ENCODE peak calls at places on chromosome 22, in nine cellular contexts. R is mammary epithelial cell; L is heart right ventricle; T is CD8-positive, alpha-beta T cell; M is LNCaP clone FGC; W is breast epithelium; Z is AG04449; U is BE2C; I is omental fat pad. B is an unnamed sample.

GRCh38 chr22:40434101-40434500 is 63.7 kb downstream of the SGSM3 start:
- DNase-seq in U (no peak), I (no peak), M (no peak), R (no peak), T (no peak), L (no peak), W (no peak), Z (no peak), B (no peak)

GRCh38 chr22:30249049-30250038 is 2.8 kb upstream of the LIF start:
- DNase-seq in I (no peak), U (no peak), L (peak), Z (no peak), T (no peak), M (no peak), W (no peak), R (peak), B (peak)

GRCh38 chr22:23099525-23099792 is 29.1 kb downstream of the GNAZ start:
- DNase-seq in I (no peak), L (no peak), Z (no peak), M (no peak), W (no peak), T (no peak), U (no peak), R (no peak), B (no peak)

GRCh38 chr22:32839776-32840571 is 38.5 kb downstream of the TIMP3 start:
- DNase-seq in U (no peak), L (peak), I (no peak), T (no peak), R (no peak), W (no peak), M (no peak), Z (no peak), B (peak)

GRCh38 chr22:32999039-32999861 is 58.9 kb downstream of the SYN3 start:
- DNase-seq in Z (no peak), T (no peak), L (no peak), I (no peak), U (no peak), W (no peak), M (no peak), R (no peak), B (no peak)

GRCh38 chr22:17963015-17963414 is 61.3 kb downstream of the MICAL3 start:
- DNase-seq in T (no peak), L (no peak), I (no peak), M (no peak), W (no peak), Z (no peak), R (no peak), U (no peak), B (no peak)

GRCh38 chr22:31622980-31623379 is 39.0 kb downstream of the PISD start:
- DNase-seq in U (no peak), M (no peak), I (no peak), L (no peak), R (no peak), W (no peak), Z (no peak), T (no peak), B (no peak)

GRCh38 chr22:25900880-25901279 is 158.9 kb downstream of the MYO18B start:
- DNase-seq in W (no peak), I (no peak), L (peak), R (no peak), T (no peak), Z (no peak), U (peak), M (no peak), B (no peak)

GRCh38 chr22:32723632-32724031 is 77.9 kb upstream of the TIMP3 start:
- DNase-seq in W (no peak), I (no peak), T (peak), Z (peak), U (no peak), M (no peak), L (peak), R (peak), B (no peak)

GRCh38 chr22:25111579-25112517 is 87.8 kb upstream of the CRYBB3 start:
- DNase-seq in L (no peak), T (no peak), W (peak), I (no peak), R (no peak), M (peak), Z (no peak), U (no peak), B (no peak)

GRCh38 chr22:20571531-20572007 is 64.2 kb downstream of the MED15 start:
- DNase-seq in Z (no peak), T (peak), I (no peak), M (no peak), L (peak), U (peak), R (no peak), W (no peak), B (peak)

GRCh38 chr22:36486619-36487384 is 5.4 kb upstream of the TXN2 start:
- DNase-seq in T (peak), R (peak), U (peak), I (no peak), M (no peak), W (no peak), Z (no peak), L (peak), B (peak)

GRCh38 chr22:48900327-48900597 is 927.4 kb downstream of the BRD1 start:
- DNase-seq in R (no peak), Z (no peak), M (no peak), I (no peak), L (no peak), T (no peak), U (no peak), W (no peak), B (no peak)

GRCh38 chr22:47245286-47245685 is 482.8 kb downstream of the TBC1D22A start:
- DNase-seq in U (no peak), R (no peak), L (no peak), W (no peak), Z (no peak), T (no peak), I (no peak), M (no peak), B (no peak)

GRCh38 chr22:20566420-20567260 is 59.2 kb downstream of the MED15 start:
- DNase-seq in M (peak), W (no peak), U (no peak), L (no peak), R (peak), Z (peak), I (no peak), T (peak), B (no peak)

GRCh38 chr22:40436460-40437431 is 66.4 kb downstream of the SGSM3 start:
- DNase-seq in U (no peak), I (no peak), L (peak), W (no peak), R (peak), T (no peak), Z (no peak), M (peak), B (no peak)

GRCh38 chr22:25137577-25138525 is 61.8 kb upstream of the CRYBB3 start:
- DNase-seq in M (peak), I (no peak), R (no peak), W (no peak), U (no peak), L (no peak), T (no peak), Z (no peak), B (no peak)

GRCh38 chr22:16967453-16968217 is 40.4 kb downstream of the GAB4 start:
- DNase-seq in T (no peak), R (no peak), U (no peak), M (no peak), I (no peak), L (no peak), W (no peak), Z (no peak), B (no peak)

GRCh38 chr22:33070600-33070999 is 12.4 kb upstream of the SYN3 start:
- DNase-seq in Z (no peak), U (no peak), W (no peak), R (no peak), M (no peak), I (no peak), L (no peak), T (no peak), B (no peak)

GRCh38 chr22:30159561-30160353 is 79.5 kb downstream of the HORMAD2 start:
- DNase-seq in L (no peak), W (no peak), T (no peak), I (no peak), M (peak), R (peak), U (no peak), Z (peak), B (no peak)

GRCh38 chr22:49660794-49661781 is 166.6 kb downstream of the BRD1 start:
- DNase-seq in R (no peak), U (no peak), Z (no peak), I (no peak), M (no peak), W (peak), L (no peak), T (no peak), B (no peak)

GRCh38 chr22:42288791-42289190 is 18.3 kb upstream of the TCF20 start:
- DNase-seq in I (no peak), W (no peak), M (no peak), U (no peak), T (no peak), L (no peak), Z (no peak), R (peak), B (no peak)

GRCh38 chr22:42335839-42336378 is 65.5 kb upstream of the TCF20 start:
- DNase-seq in W (no peak), U (peak), I (no peak), M (no peak), Z (no peak), T (no peak), L (no peak), R (no peak), B (no peak)

GRCh38 chr22:30210235-30210831 is 36.2 kb downstream of the LIF start:
- DNase-seq in Z (no peak), I (no peak), R (peak), L (no peak), U (no peak), W (peak), T (no peak), M (no peak), B (no peak)

GRCh38 chr22:20319041-20319744 is 667 bp downstream of the DGCR6L start:
- DNase-seq in W (no peak), M (no peak), T (peak), L (no peak), U (peak), I (no peak), Z (no peak), R (peak), B (peak)

GRCh38 chr22:30806391-30806861 is 111.8 kb downstream of the OSBP2 start:
- DNase-seq in L (no peak), T (no peak), M (no peak), R (peak), W (no peak), Z (no peak), U (no peak), I (no peak), B (peak)

GRCh38 chr22:11627798-11628650 is 3900.0 kb upstream of the OR11H1 start:
- DNase-seq in R (no peak), T (no peak), I (no peak), U (no peak), L (no peak), Z (no peak), W (no peak), M (no peak), B (no peak)

GRCh38 chr22:47402876-47403525 is 640.6 kb downstream of the TBC1D22A start:
- DNase-seq in T (no peak), W (no peak), Z (no peak), M (no peak), L (no peak), R (no peak), I (no peak), U (no peak), B (no peak)

GRCh38 chr22:43419371-43420080 is 7.7 kb downstream of the MPPED1 start:
- DNase-seq in R (no peak), U (no peak), T (no peak), L (no peak), M (peak), Z (no peak), I (no peak), W (no peak), B (no peak)

GRCh38 chr22:43420991-43421665 is 9.3 kb downstream of the MPPED1 start:
- DNase-seq in Z (no peak), U (no peak), I (no peak), R (no peak), W (no peak), M (no peak), L (no peak), T (no peak), B (no peak)

GRCh38 chr22:43421914-43422615 is 10.3 kb downstream of the MPPED1 start:
- DNase-seq in W (no peak), R (no peak), U (no peak), M (no peak), I (no peak), T (no peak), L (no peak), Z (no peak), B (no peak)

GRCh38 chr22:43417555-43417954 is 5.7 kb downstream of the MPPED1 start:
- DNase-seq in Z (no peak), R (no peak), L (no peak), W (no peak), T (no peak), I (no peak), U (no peak), M (no peak), B (no peak)

GRCh38 chr22:43418079-43418825 is 6.4 kb downstream of the MPPED1 start:
- DNase-seq in L (no peak), W (no peak), Z (no peak), T (no peak), U (no peak), I (no peak), R (no peak), M (no peak), B (no peak)
- TF ChIP-seq CTCF in L (no peak), W (no peak), Z (no peak), T (no peak), U (no peak), I (no peak), R (no peak), M (no peak), B (no peak)

DNA sequence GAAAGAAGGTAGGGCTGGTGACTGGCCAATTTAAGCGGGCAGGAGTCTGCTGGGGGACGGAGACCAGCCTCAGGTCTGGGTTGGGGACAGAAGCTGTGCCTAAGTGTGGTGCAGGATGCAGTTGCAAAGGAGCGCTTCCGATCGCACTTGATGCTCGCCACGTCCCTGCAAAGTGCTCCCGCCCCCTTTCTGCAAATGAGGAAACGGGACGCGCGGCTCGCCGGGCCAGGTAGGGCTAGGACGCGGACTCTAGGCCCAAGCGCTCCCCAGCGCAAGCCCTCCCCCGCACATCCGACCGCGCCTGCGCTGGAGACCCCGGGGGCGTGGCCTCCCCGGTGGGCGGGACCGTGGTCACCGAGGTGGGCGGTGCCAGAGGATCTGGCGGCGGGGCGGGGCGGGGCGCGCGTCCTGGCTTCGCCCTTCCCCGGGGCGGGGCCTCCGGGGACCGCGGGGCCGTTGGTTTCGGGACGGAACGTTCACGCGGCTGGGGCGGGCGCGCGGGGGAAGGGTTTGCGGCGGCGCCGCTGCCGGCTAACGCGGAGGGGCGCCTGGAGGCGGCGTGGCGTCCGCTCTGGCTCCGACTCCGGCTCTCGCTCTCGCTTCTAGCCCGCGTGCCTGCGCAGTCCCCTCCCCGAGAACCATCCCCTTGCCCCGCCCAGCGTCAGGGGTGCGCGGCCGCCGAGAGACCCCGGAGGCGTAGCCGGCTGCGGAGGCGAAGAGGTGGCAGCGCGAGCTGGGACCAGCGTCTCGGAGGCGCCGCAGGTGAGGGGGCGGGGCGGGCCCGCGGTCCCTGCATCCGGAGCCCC is at the start of gene FAM118A:
- DNase-seq in Z (no peak), W (peak), R (peak), L (peak), T (peak), U (peak), I (peak), M (peak), B (peak)
- TF ChIP-seq CTCF in Z (no peak), W (no peak), R (no peak), L (peak), T (no peak), U (peak), I (no peak), M (no peak), B (no peak)

DNA sequence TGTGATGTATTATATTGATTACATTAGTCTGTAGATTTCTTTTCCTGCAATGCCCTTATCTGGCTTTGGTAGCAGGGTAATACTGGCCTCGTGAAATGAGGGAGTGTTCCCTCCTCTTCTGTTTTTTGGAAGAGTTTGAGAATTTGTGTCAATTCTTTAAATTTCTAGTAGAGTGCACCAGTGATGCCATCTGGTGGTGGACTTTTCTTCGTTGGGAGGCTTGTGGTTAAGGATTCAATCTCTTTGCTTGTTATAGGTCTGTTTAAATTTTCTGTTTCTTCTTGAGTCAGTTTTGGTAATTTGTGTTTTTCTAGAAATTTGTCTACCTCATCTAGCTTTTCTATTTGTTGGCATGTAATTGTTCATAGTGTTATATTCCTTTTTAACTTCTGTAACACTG is 18.9 kb downstream of the SHANK3 start:
- DNase-seq in L (peak), W (no peak), R (peak), Z (no peak), U (peak), I (no peak), M (no peak), T (no peak), B (peak)
- TF ChIP-seq CTCF in L (peak), W (no peak), R (peak), Z (peak), U (peak), I (no peak), M (peak), T (peak), B (peak)

GRCh38 chr22:38435960-38436359 is 19.0 kb downstream of the KCNJ4 start:
- DNase-seq in W (no peak), I (no peak), Z (no peak), T (no peak), U (no peak), M (no peak), R (no peak), L (no peak), B (no peak)

GRCh38 chr22:38437416-38437815 is 17.6 kb downstream of the KCNJ4 start:
- DNase-seq in Z (no peak), I (no peak), T (no peak), W (no peak), M (no peak), R (no peak), L (no peak), U (no peak), B (no peak)

GRCh38 chr22:38433871-38434270 is 21.1 kb downstream of the KCNJ4 start:
- DNase-seq in L (no peak), T (no peak), I (no peak), W (no peak), U (no peak), R (no peak), M (no peak), Z (no peak), B (no peak)

GRCh38 chr22:38436629-38437395 is 18.2 kb downstream of the KCNJ4 start:
- DNase-seq in U (no peak), Z (no peak), L (no peak), R (no peak), T (no peak), W (no peak), I (no peak), M (no peak), B (no peak)

DNA sequence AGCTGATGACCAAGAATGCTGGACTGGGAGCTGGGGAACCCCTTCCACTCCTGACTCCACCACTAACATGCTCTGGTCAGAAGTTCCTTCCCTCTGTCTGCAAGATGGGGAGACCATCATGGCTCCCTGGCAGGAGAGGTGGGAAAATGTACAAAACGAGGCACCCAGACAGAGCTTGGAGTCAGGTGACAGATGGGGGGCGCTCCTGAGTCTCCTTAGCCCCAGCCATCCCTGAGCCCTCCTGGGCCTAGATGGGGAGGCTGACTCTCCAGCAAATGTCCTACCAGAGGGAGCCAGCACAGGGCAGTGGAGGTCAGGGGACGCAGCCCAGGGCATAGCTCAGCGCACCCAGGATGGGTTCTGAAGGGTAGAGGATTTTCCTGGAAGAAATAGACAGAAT is 20.0 kb downstream of the KCNJ4 start:
- DNase-seq in Z (no peak), U (no peak), L (no peak), T (no peak), I (no peak), W (no peak), R (no peak), M (no peak), B (no peak)
- TF ChIP-seq CTCF in Z (no peak), U (no peak), L (no peak), T (no peak), I (no peak), W (no peak), R (no peak), M (no peak), B (no peak)

DNA sequence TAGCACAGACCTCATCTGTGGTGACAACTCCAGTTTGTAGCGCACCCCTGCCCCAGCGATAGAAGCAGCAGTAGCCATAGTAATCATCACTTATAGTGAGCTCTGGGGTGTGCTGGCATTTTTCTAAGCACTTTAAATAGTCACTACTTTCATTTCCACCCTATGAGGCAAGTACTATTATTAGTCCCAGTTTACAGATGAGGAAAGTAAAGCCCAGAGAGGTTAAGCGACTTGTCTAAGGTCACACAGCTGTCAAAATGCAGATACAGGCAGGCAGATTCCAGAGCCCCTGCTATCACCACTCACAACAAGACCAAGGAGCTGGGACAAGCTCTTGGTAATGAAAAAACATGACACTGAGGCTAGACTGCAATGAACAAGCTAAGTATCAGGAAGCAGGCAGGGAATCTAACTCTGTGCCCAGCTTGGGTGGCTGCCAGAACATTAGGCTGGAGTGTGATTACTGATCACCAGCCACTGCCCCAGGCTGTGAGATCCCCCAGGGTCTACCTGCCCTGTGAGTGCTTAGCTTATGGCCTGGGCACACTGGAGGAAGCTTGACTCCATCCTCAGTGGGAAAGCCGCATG is 561.2 kb downstream of the MN1 start:
- DNase-seq in U (peak), M (no peak), I (no peak), T (no peak), Z (no peak), R (no peak), W (no peak), L (no peak), B (no peak)
- TF ChIP-seq CTCF in U (no peak), M (no peak), I (no peak), T (no peak), Z (no peak), R (no peak), W (no peak), L (no peak), B (no peak)

DNA sequence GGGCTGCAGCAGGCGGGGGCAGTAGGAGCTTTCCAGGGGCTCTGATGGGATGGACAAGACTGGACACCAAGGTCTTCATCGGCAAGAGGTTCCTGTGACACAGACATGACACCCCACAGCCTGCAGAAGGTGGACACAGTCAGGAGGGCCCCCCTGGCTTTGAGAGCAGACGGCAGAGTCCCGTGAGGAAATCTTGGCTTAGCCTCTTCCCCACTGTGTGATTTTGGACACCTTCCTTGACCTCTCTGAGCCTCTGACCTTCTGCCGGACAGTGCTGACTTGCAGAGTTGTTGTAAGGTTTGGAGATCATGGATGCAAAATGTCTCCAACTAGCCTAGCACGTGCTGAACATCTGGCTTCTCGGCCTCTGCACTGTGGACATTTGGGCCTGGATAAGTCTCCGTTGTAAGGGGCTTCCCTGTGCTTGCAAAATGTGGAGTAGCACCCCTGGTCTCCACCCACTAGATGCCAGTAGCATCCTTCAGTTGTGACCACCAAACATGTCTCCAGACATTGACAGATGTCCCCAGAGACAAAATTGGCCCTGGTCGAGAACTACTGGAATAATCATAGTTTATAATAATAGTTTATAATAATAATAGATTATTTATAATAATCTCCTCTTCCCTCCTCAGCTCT is 54.6 kb downstream of the MCM5 start:
- DNase-seq in R (no peak), U (peak), M (no peak), L (peak), I (no peak), T (no peak), Z (no peak), W (no peak), B (no peak)
- TF ChIP-seq CTCF in R (no peak), U (peak), M (no peak), L (peak), I (no peak), T (no peak), Z (no peak), W (no peak), B (no peak)

B was measured in nephron progenitor cell.